ENCODE peak calls at places on chromosomes 4 and X, in eight cellular contexts. G, K, W, L, A, N, B and S are unnamed samples.

GRCh38 chr4:5747746-5748365 is 36.9 kb downstream of the EVC start:
- DNase-seq in G (no peak), W (no peak), K (no peak), N (no peak), B (no peak), A (peak; percentile 55), L (no peak), S (no peak)

GRCh38 chr4:149218672-149219071 is 597.0 kb downstream of the IQCM start:
- DNase-seq in K (no peak), L (no peak), G (no peak), W (no peak), A (no peak), N (no peak), B (no peak), S (no peak)

GRCh38 chrX:53767544-53767943 is 81.0 kb upstream of the HUWE1 start:
- DNase-seq in A (no peak), K (no peak), B (no peak), W (no peak), G (no peak), L (no peak), N (no peak), S (no peak)

GRCh38 chrX:152635941-152636340 is 1.8 kb upstream of the GABRQ start:
- DNase-seq in K (no peak), G (peak; percentile 36), N (no peak), B (no peak), L (no peak), W (no peak), A (no peak), S (no peak)

GRCh38 chr4:38075370-38076152 is 115.4 kb downstream of the PTTG2 start:
- DNase-seq in W (no peak), G (no peak), A (no peak), L (no peak), B (no peak), N (no peak), K (no peak), S (no peak)

GRCh38 chrX:47234583-47234982 is 1.8 kb downstream of the USP11 start:
- DNase-seq in A (no peak), N (no peak), B (no peak), K (no peak), L (no peak), W (no peak), G (no peak), S (no peak)

GRCh38 chr4:26171953-26172352 is 148.9 kb upstream of the RBPJ start:
- DNase-seq in W (no peak), G (no peak), A (no peak), L (no peak), B (no peak), N (no peak), K (no peak), S (no peak)

GRCh38 chrX:125131146-125131545 is 188.5 kb upstream of the TEX13C start:
- DNase-seq in K (no peak), A (no peak), N (no peak), B (no peak), L (no peak), W (no peak), G (no peak), S (no peak)

GRCh38 chr4:73923631-73923937 is 54.4 kb downstream of the CXCL1 start:
- DNase-seq in N (no peak), W (no peak), K (no peak), L (no peak), G (no peak), A (no peak), B (no peak), S (no peak)

GRCh38 chr4:8229341-8229975 is 30.4 kb downstream of the SH3TC1 start:
- DNase-seq in A (no peak), G (no peak), L (no peak), W (no peak), B (peak; percentile 56), N (no peak), K (no peak), S (no peak)